ENCODE peak calls at places on chromosome 1, in six cellular contexts. B, Y, S, Q, Z and K are unnamed samples.

GRCh38 chr1:192477630-192478029 is 97.9 kb upstream of the RGS1 start:
- DNase-seq in S (no peak), Y (peak), Q (no peak), B (no peak), Z (peak), K (no peak)

GRCh38 chr1:47934243-47934805 is 62.9 kb downstream of the TRABD2B start:
- DNase-seq in Q (no peak), B (peak), Z (no peak), S (no peak), Y (no peak), K (no peak)

GRCh38 chr1:225772848-225773247 is 4.8 kb upstream of the SRP9 start:
- DNase-seq in Z (no peak), B (no peak), Y (no peak), S (no peak), Q (no peak), K (no peak)

GRCh38 chr1:196438324-196438723 is 169.9 kb downstream of the KCNT2 start:
- DNase-seq in Q (no peak), S (no peak), Y (no peak), Z (no peak), B (no peak), K (no peak)

GRCh38 chr1:5873556-5873955 is 118.7 kb downstream of the NPHP4 start:
- DNase-seq in Y (no peak), Z (no peak), B (no peak), S (no peak), Q (no peak), K (no peak)

GRCh38 chr1:110726755-110727154 is 52.0 kb upstream of the KCNA3 start:
- DNase-seq in Z (no peak), Y (no peak), Q (no peak), B (no peak), S (no peak), K (no peak)

GRCh38 chr1:3384407-3384806 is 70.1 kb upstream of the ARHGEF16 start:
- DNase-seq in Z (no peak), Q (no peak), S (no peak), B (no peak), Y (no peak), K (no peak)

GRCh38 chr1:210358511-210359148 is 29.9 kb downstream of the HHAT start:
- DNase-seq in B (no peak), Q (no peak), S (no peak), Y (no peak), Z (no peak), K (no peak)

GRCh38 chr1:218171302-218171893 is 113.7 kb upstream of the RRP15 start:
- DNase-seq in Y (peak), Z (peak), S (no peak), B (no peak), Q (no peak), K (peak)